ENCODE peak calls at places on chromosomes 12 and 14, in six cellular contexts. P is hepatocyte, T is fibroblast of lung, V is PC-9, A is GM23248, I is neural progenitor cell. O is an unnamed sample. For H3K4me1, the result is how much of the 10 kb centered on the place peaks cover.

GRCh38 chr14:26851793-26852192 is 254.0 kb upstream of the NOVA1 start:
- DNase-seq in P (no peak), T (no peak), V (no peak), A (no peak), I (no peak), O (no peak)

GRCh38 chr14:71908141-71908540 is 24.1 kb upstream of the RGS6 start:
- DNase-seq in P (no peak), T (no peak), V (peak), A (peak), I (peak), O (no peak)

GRCh38 chr12:45290218-45290609 is 74.3 kb downstream of the ANO6 start:
- DNase-seq in P (no peak), T (peak), V (peak), A (peak), I (no peak), O (peak)

GRCh38 chr12:102571889-102572288 is 91.5 kb upstream of the IGF1 start:
- DNase-seq in P (no peak), T (no peak), V (no peak), A (peak), I (no peak), O (no peak)

GRCh38 chr14:68089146-68089715 is 269.7 kb downstream of the RAD51B start:
- DNase-seq in P (no peak), T (peak), V (no peak), A (peak), I (peak), O (no peak)

GRCh38 chr12:11592484-11592883 is 57.0 kb upstream of the ETV6 start:
- DNase-seq in P (no peak), T (no peak), V (no peak), A (no peak), I (no peak), O (no peak)

GRCh38 chr12:66694666-66695065 is 15.8 kb upstream of the GRIP1 start:
- DNase-seq in P (no peak), T (no peak), V (no peak), A (no peak), I (no peak), O (no peak)

GRCh38 chr12:108449478-108449877 is 65.6 kb upstream of the FICD start:
- DNase-seq in P (no peak), T (no peak), V (no peak), A (no peak), I (no peak), O (no peak)

GRCh38 chr12:58026892-58027891 is 85.8 kb downstream of the ATP23 start:
- DNase-seq in P (no peak), T (no peak), V (no peak), A (peak), I (no peak), O (no peak)

GRCh38 chr12:108822458-108823205 is 34.8 kb downstream of the SSH1 start:
- DNase-seq in P (no peak), T (no peak), V (peak), A (no peak), I (no peak), O (no peak)

GRCh38 chr12:50127546-50127945 is 15.5 kb downstream of the COX14 start:
- DNase-seq in P (no peak), T (no peak), V (no peak), A (no peak), I (no peak), O (peak)

GRCh38 chr12:79058342-79058741 is 193.8 kb downstream of the SYT1 start:
- DNase-seq in P (no peak), T (peak), V (peak), A (peak), I (no peak), O (peak)

GRCh38 chr14:88592016-88592415 is 29.2 kb downstream of the ZC3H14 start:
- DNase-seq in P (no peak), T (peak), V (no peak), A (no peak), I (no peak), O (no peak)

GRCh38 chr14:104091061-104091926 is 5.8 kb downstream of the ASPG start:
- DNase-seq in P (no peak), T (no peak), V (no peak), A (no peak), I (peak), O (no peak)

GRCh38 chr14:91246051-91246852 is 1.7 kb upstream of the GPR68 start:
- DNase-seq in P (no peak), T (no peak), V (no peak), A (no peak), I (no peak), O (no peak)

GRCh38 chr12:76096079-76096651 is 11.7 kb upstream of the NAP1L1 start:
- DNase-seq in P (no peak), T (no peak), V (no peak), A (no peak), I (no peak), O (no peak)

GRCh38 chr14:20794644-20795369 is 7.8 kb downstream of the RNASE1 start:
- DNase-seq in P (no peak), T (no peak), V (no peak), A (peak), I (no peak), O (no peak)

GRCh38 chr14:51490205-51490604 is 161.5 kb upstream of the FRMD6 start:
- DNase-seq in P (no peak), T (peak), V (no peak), A (peak), I (no peak), O (peak)

GRCh38 chr12:11553871-11554533 is 95.5 kb upstream of the ETV6 start:
- DNase-seq in P (peak), T (peak), V (peak), A (peak), I (peak), O (peak)

GRCh38 chr12:52206309-52207040 is 14.7 kb upstream of the KRT80 start:
- DNase-seq in P (no peak), T (no peak), V (no peak), A (no peak), I (no peak), O (no peak)

GRCh38 chr12:47222592-47222959 is 142.8 kb upstream of the AMIGO2 start:
- DNase-seq in P (no peak), T (no peak), V (no peak), A (no peak), I (no peak), O (no peak)

GRCh38 chr14:99612737-99613330 is 8.8 kb upstream of the CCDC85C start:
- DNase-seq in P (peak), T (peak), V (no peak), A (peak), I (no peak), O (peak)

GRCh38 chr12:92769124-92769901 is 66.5 kb downstream of the PLEKHG7 start:
- DNase-seq in P (no peak), T (no peak), V (peak), A (no peak), I (no peak), O (no peak)

GRCh38 chr14:39417014-39417413 is 15.2 kb downstream of the FBXO33 start:
- DNase-seq in P (no peak), T (no peak), V (no peak), A (peak), I (no peak), O (peak)

DNA sequence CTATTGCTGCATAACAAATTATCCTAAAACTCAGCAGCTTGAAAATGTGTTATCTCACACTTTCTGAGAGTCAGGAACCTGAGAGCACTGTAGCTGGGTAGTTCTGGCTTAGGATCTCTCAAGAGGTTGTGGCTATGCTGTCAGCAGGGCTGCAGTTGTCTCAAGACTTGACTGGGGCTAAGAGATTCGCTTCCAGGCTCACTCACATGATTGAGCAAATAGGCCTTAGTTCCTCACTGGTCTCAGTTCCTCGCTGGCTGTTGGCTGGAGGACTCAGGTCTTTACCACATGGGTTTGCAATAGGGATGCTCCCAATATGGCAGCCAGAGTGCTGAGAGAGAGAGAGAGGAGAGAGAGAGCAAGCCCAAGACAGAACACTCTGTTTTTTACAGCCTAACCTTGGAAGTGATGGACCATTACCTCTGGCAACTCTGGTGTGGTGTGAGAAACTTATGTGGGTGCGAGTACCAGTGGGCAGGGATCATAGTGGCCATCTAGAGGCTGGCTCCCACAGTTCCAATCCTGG is 15.9 kb upstream of the DHRS2 start:
- DNase-seq in P (no peak), T (no peak), V (no peak), A (no peak), I (no peak), O (no peak)
- H3K4me1 ChIP-seq in P (under half), T (under half), V (under half), A (under half), I (under half), O (under half)

DNA sequence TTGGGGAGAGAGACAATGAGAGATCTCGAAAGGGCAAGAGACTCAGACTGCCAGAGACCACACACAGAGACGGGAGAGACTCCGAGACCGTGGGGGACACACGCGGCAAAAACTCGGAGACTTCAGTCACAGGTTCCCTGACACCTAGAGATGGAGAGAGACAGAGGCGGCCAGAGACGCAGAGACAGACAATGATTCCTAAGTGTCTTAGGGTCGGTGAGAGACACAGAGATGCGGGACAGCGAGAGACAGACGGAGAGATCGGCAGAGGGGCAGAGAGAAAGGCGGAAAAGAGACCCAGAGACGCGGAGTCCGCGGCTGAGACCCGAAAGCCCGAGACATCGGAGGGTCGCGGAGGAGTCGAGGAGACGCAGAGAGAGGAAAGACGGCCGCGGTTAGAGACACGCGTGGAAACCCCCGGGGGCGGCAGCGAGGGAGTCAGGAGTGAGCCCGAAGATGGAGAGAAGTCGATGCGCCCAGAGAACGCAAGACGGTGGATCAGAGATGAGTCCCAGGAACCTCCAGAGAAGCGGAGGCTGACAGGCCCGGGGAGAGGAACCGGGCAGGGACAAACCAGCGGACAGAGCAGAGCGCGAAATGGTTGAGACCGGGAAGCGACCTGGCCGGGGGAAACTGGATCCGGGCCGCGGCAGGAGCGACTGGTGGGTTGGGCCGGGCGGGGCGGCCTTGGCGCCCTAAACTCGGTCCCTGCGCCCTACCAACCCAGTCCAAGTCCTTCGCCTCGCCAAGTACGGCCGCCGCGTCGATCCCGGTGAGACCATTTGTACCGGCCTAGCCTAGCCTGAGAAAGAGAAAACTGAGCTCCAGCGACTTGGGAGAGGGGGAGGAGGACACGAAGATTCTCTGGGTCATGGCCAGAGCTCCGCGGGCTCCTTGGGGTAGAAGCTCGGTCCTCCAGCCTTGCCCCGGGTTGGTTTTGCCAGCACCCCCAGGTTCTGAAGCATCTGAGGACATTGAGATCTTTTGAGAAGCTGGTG is 7.6 kb downstream of the LHX5 start:
- DNase-seq in P (no peak), T (no peak), V (no peak), A (peak), I (peak), O (no peak)
- TF ChIP-seq EZH2 in P (peak), T (peak), V (no peak), A (peak), I (no peak), O (peak)

GRCh38 chr14:101849640-101850039 is 88.1 kb downstream of the PPP2R5C start:
- DNase-seq in P (no peak), T (no peak), V (no peak), A (no peak), I (no peak), O (no peak)

GRCh38 chr14:101851183-101851582 is 89.7 kb downstream of the PPP2R5C start:
- DNase-seq in P (no peak), T (no peak), V (no peak), A (no peak), I (no peak), O (no peak)

GRCh38 chr14:101853455-101854018 is 92.0 kb downstream of the PPP2R5C start:
- DNase-seq in P (no peak), T (no peak), V (no peak), A (no peak), I (peak), O (no peak)

GRCh38 chr14:101852785-101853184 is 91.3 kb downstream of the PPP2R5C start:
- DNase-seq in P (no peak), T (no peak), V (no peak), A (no peak), I (no peak), O (no peak)

GRCh38 chr14:101851716-101852395 is 90.3 kb downstream of the PPP2R5C start:
- DNase-seq in P (no peak), T (no peak), V (no peak), A (no peak), I (no peak), O (no peak)
- H3K4me1 ChIP-seq in P (under half), T (under half), V (under half), A (under half), I (under half), O (under half)

DNA sequence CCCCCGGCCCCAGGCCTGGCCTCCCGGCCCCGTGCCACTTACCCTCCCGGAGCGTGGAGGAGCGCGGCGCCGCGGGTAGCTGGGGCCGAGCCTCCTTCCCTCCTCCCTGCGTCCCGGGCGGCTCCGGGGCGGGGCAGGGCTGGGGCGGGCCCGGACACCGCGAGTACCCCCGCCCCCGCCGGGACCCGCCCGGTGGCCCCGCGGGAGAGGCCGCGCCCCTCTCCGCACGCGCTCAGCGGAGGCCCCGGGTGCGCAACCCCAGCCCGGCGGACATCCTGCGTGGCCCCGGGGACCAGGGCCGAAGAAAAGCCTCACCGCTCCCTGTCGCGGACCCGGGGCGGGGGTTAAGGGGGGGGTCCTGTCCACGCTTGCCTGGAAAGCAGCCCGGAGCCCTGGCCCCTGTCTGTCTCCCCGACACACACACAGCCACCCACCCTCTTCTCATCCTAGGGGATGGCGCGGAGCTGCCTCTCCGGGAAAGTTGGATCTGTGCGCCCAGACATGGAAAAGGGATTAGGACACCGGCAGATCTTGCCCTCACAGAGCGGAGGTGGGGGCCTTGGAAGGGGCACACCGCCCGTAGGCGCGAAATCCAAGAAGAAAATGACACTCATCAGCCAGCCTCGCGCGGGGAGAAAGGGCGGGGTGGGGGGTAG is at the start of gene SYNE3:
- DNase-seq in P (peak), T (no peak), V (no peak), A (peak), I (peak), O (no peak)
- TF ChIP-seq EZH2 in P (no peak), T (no peak), V (no peak), A (no peak), I (peak), O (no peak)

DNA sequence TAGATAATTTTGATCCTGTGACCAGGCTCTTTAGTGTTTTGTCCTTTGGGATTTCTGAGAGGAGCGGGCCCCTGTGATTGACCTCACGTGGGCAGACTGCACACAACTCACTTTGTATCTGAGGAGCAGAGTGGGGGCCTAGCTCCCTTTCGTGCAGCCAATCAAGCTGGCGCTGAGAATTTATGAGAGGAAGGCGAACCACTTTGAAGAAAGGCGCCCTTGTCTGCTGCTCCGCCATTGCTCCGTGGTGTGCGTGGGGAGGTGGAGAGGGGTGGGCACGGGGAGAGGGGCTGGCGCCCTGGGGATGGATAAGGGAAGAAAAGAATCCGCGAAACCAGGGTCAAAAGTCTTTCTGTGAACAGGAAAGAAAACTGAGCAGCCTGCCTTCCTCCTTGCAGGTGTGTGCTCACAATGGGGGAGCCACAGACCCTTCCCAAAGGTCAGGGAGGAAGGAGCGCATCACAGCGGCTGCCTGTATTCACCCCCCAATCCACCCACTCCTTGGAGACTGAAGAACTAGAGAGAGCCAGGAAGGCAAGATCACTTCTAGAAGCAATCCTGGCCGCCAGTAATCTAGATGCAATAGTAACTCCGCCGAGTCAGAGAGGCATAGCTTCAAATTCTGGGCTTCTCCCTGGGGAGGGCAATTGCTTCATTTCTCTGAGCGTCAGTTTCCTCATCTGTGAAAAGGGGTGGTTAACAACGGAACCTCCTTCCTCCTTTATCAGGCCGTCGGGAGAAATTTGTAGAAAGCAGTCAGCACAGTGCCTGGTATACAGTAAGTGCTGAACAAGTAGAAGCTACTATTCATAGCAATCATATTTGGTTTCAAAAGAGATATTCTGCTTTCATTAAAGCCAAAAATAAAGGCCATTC is 24.9 kb upstream of the MED13L start:
- DNase-seq in P (no peak), T (no peak), V (no peak), A (no peak), I (peak), O (no peak)
- H3K4me1 ChIP-seq in P (under half), T (under half), V (under half), A (under half), I (under half), O (under half)

GRCh38 chr12:53952871-53953734 is 1.6 kb upstream of the HOXC12 start:
- DNase-seq in P (no peak), T (no peak), V (peak), A (no peak), I (peak), O (no peak)

GRCh38 chr12:53953831-53954693 is 641 bp upstream of the HOXC12 start:
- DNase-seq in P (no peak), T (no peak), V (no peak), A (no peak), I (no peak), O (no peak)

GRCh38 chr12:53950789-53951576 is 3.7 kb upstream of the HOXC12 start:
- DNase-seq in P (no peak), T (no peak), V (no peak), A (no peak), I (no peak), O (no peak)

GRCh38 chr12:53951577-53952334 is 2.9 kb upstream of the HOXC12 start:
- DNase-seq in P (no peak), T (no peak), V (no peak), A (no peak), I (peak), O (no peak)

GRCh38 chr12:53952335-53952694 is 2.4 kb upstream of the HOXC12 start:
- DNase-seq in P (no peak), T (no peak), V (no peak), A (peak), I (peak), O (no peak)
- TF ChIP-seq EZH2 in P (no peak), T (no peak), V (no peak), A (peak), I (no peak), O (no peak)

O was measured in mammary epithelial cell.